ENCODE peak calls at places on chromosomes 16 and 17, in nine cellular contexts. Y is body of pancreas; V is endothelial cell of umbilical vein; N is tibial artery; W is stimulated activated CD4-positive, alpha-beta T cell treated with anti-CD3 and anti-CD28 coated beads, Interleukin-12 subunit alpha, Interleukin-12 subunit beta, amount 100 ng/mL, for 48 hours; P is coronary artery; E is NCI-H1092 treated with DMSO at 0.1 percent for 48 hours; F is CD8-positive, alpha-beta memory T cell; J is mesothelial cell of epicardium. B is an unnamed sample.

GRCh38 chr17:27654136-27654535 is 23.1 kb downstream of the LGALS9 start:
- DNase-seq in N (no peak), E (no peak), J (no peak), P (no peak), Y (no peak), V (no peak), W (no peak), F (no peak), B (no peak)

GRCh38 chr17:17358060-17358751 is 55.0 kb downstream of the NT5M start:
- DNase-seq in N (no peak), Y (no peak), P (peak), E (no peak), V (no peak), W (no peak), J (no peak), F (no peak), B (no peak)

GRCh38 chr16:4369006-4369766 is 2.5 kb upstream of the VASN start:
- DNase-seq in F (no peak), W (no peak), J (no peak), N (no peak), P (no peak), V (no peak), Y (no peak), E (no peak), B (no peak)

GRCh38 chr17:43530303-43531081 is 15.6 kb downstream of the ETV4 start:
- DNase-seq in F (no peak), Y (peak), W (no peak), J (peak), V (peak), E (peak), P (no peak), N (peak), B (peak)

GRCh38 chr16:17476414-17477259 is 5.9 kb upstream of the XYLT1 start:
- DNase-seq in J (no peak), E (peak), V (peak), F (no peak), N (no peak), Y (peak), W (no peak), P (no peak), B (peak)

GRCh38 chr17:53924530-53925455 is 102.1 kb downstream of the KIF2B start:
- DNase-seq in F (no peak), N (no peak), J (no peak), P (no peak), Y (no peak), W (no peak), E (no peak), V (no peak), B (no peak)

GRCh38 chr16:54425681-54426549 is 139.3 kb upstream of the IRX3 start:
- DNase-seq in V (no peak), F (no peak), Y (no peak), W (no peak), P (no peak), N (no peak), J (no peak), E (no peak), B (no peak)

GRCh38 chr16:27365142-27366089 is 36.6 kb upstream of the IL21R start:
- DNase-seq in N (no peak), W (no peak), V (peak), Y (no peak), E (no peak), J (no peak), P (no peak), F (no peak), B (no peak)

GRCh38 chr17:40301315-40301714 is 7.7 kb upstream of the RARA start:
- DNase-seq in W (no peak), N (no peak), V (no peak), Y (peak), F (no peak), E (no peak), P (peak), J (no peak), B (no peak)

GRCh38 chr16:1320658-1321240 is 11.3 kb downstream of the UBE2I start:
- DNase-seq in P (no peak), Y (no peak), J (no peak), W (no peak), E (no peak), F (no peak), N (no peak), V (no peak), B (no peak)

GRCh38 chr17:65071861-65072260 is 15.3 kb upstream of the GNA13 start:
- DNase-seq in N (no peak), J (no peak), V (no peak), F (no peak), Y (no peak), W (no peak), P (no peak), E (no peak), B (no peak)

B was measured in K562.